ENCODE peak calls at places on chromosome 3, in seven cellular contexts. Y is IMR-90, D is mammary epithelial cell, H is H9, K is HCT116, B is neuronal stem cell, X is fibroblast of lung. N is an unnamed sample. For H3K4me1, the result is how much of the 10 kb centered on the place peaks cover.

GRCh38 chr3:31274406-31275024 is 258.2 kb upstream of the STT3B start:
- DNase-seq in Y (no peak), D (no peak), H (no peak), K (no peak), B (no peak), X (no peak), N (peak)

GRCh38 chr3:181725033-181725775 is 13.5 kb downstream of the SOX2 start:
- DNase-seq in Y (no peak), D (no peak), H (no peak), K (no peak), B (no peak), X (no peak), N (no peak)

GRCh38 chr3:25783661-25784512 is 644 bp upstream of the NGLY1 start:
- DNase-seq in Y (peak), D (peak), H (peak), K (no peak), B (peak), X (peak), N (peak)

GRCh38 chr3:115616461-115616860 is 6.8 kb upstream of the GAP43 start:
- DNase-seq in Y (no peak), D (no peak), H (no peak), K (no peak), B (no peak), X (no peak), N (no peak)

GRCh38 chr3:115660646-115661442 is 37.5 kb downstream of the GAP43 start:
- DNase-seq in Y (no peak), D (no peak), H (no peak), K (no peak), B (no peak), X (peak), N (no peak)

GRCh38 chr3:193980905-193981304 is 155.0 kb upstream of the HES1 start:
- DNase-seq in Y (no peak), D (no peak), H (no peak), K (no peak), B (no peak), X (no peak), N (no peak)

GRCh38 chr3:184234224-184234623 is 4.8 kb downstream of the VWA5B2 start:
- DNase-seq in Y (peak), D (peak), H (no peak), K (peak), B (no peak), X (peak), N (peak)

GRCh38 chr3:114660124-114660523 is 366.3 kb downstream of the TIGIT start:
- DNase-seq in Y (peak), D (no peak), H (no peak), K (no peak), B (no peak), X (peak), N (peak)

GRCh38 chr3:48684480-48685143 is 1.1 kb downstream of the NCKIPSD start:
- DNase-seq in Y (peak), D (no peak), H (no peak), K (no peak), B (no peak), X (peak), N (no peak)

GRCh38 chr3:66411436-66411835 is 89.4 kb downstream of the LRIG1 start:
- DNase-seq in Y (no peak), D (no peak), H (no peak), K (no peak), B (no peak), X (no peak), N (no peak)

GRCh38 chr3:98839846-98840245 is 61.6 kb downstream of the DCBLD2 start:
- DNase-seq in Y (peak), D (no peak), H (no peak), K (no peak), B (no peak), X (peak), N (peak)

GRCh38 chr3:16179261-16179660 is 4.8 kb downstream of the GALNT15 start:
- DNase-seq in Y (no peak), D (no peak), H (no peak), K (no peak), B (no peak), X (no peak), N (no peak)

GRCh38 chr3:62529230-62529629 is 155.9 kb upstream of the FEZF2 start:
- DNase-seq in Y (peak), D (peak), H (peak), K (no peak), B (peak), X (peak), N (peak)

GRCh38 chr3:82329300-82329699 is 567.9 kb upstream of the GBE1 start:
- DNase-seq in Y (no peak), D (peak), H (no peak), K (no peak), B (no peak), X (no peak), N (no peak)

GRCh38 chr3:152646004-152646403 is 188.9 kb upstream of the P2RY1 start:
- DNase-seq in Y (no peak), D (no peak), H (no peak), K (no peak), B (no peak), X (no peak), N (no peak)

DNA sequence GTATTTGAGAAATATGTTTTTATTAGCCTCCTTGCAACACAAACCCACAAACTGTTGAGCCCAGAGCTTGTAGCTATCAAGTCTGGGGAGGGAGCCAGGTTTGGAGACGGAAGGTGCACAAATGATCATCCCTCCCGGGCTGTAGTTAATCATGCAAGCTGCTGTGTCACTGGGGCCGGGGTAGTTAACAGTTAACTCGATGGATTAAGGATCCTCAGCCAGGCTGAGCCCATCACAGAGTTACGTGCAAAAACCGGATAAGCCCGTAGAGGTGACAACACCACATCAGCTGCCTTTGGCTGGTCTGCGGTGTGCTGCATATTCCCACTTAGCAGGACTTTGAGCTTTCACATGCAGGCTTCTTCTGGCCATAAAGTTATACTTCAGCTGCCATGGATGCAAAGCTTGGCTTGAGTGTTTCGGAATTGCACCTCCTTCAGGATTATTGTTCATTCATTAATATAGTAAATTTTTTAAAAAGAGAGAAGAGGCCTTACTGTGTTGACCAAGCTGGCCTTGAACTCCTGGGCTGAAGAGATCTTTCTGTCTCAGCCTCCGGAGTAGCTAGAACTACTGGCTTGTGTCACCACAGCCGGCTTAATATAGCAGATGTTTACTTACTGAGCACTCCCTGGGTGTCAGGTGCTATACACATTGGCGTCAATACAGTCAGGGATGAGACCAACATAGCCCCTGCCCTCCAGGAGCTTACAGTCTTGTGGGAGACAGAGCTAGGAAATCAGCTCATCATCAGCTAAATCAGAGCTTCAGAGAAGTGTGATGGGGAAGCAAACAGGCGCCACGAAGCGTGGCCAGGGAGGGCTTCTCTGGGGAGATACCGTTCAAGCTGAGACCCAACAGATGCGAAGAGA is 226.8 kb upstream of the BHLHE40 start:
- DNase-seq in Y (peak), D (peak), H (no peak), K (no peak), B (no peak), X (no peak), N (peak)
- H3K9ac ChIP-seq in Y (no peak), D (no peak), H (no peak), K (no peak), B (no peak), X (no peak), N (peak)

GRCh38 chr3:106206613-106207012 is 337.8 kb upstream of the CBLB start:
- DNase-seq in Y (no peak), D (no peak), H (no peak), K (no peak), B (no peak), X (no peak), N (no peak)

GRCh38 chr3:106208979-106209378 is 340.2 kb upstream of the CBLB start:
- DNase-seq in Y (peak), D (peak), H (no peak), K (no peak), B (no peak), X (peak), N (peak)

GRCh38 chr3:106204160-106204868 is 335.5 kb upstream of the CBLB start:
- DNase-seq in Y (peak), D (no peak), H (no peak), K (no peak), B (no peak), X (no peak), N (peak)

GRCh38 chr3:106208266-106208665 is 339.5 kb upstream of the CBLB start:
- DNase-seq in Y (no peak), D (no peak), H (no peak), K (no peak), B (no peak), X (peak), N (no peak)

DNA sequence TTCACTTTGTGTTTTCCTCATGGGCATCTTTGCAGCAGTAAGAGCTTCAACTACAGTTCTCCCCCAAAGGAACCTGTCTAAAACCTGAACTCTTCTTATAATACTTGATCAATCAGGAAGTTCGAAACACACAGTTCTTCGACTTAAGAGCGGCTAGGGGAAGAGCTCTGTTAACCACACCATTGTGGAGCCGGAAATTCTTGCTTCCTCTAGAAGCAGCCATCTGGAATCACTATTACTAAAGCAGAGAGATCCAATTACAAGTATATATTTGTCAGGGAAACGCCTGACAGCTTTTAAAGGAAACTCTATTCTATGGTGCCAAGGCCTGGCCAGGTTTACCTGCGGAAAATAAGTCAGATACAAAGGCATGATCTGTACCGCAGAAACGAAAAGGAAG is 337.4 kb upstream of the CBLB start:
- DNase-seq in Y (peak), D (no peak), H (no peak), K (no peak), B (no peak), X (peak), N (peak)
- H2AFZ ChIP-seq in Y (peak), D (no peak), H (no peak), K (no peak), B (peak), X (peak), N (peak)

GRCh38 chr3:112463250-112463649 is 36.0 kb downstream of the BTLA start:
- DNase-seq in Y (no peak), D (no peak), H (no peak), K (no peak), B (no peak), X (no peak), N (no peak)

GRCh38 chr3:112456147-112456546 is 43.1 kb downstream of the BTLA start:
- DNase-seq in Y (no peak), D (no peak), H (no peak), K (no peak), B (no peak), X (no peak), N (no peak)

GRCh38 chr3:112460519-112460918 is 38.8 kb downstream of the BTLA start:
- DNase-seq in Y (no peak), D (no peak), H (no peak), K (no peak), B (no peak), X (no peak), N (no peak)

GRCh38 chr3:112464264-112464663 is 35.0 kb downstream of the BTLA start:
- DNase-seq in Y (no peak), D (no peak), H (no peak), K (no peak), B (no peak), X (no peak), N (no peak)

GRCh38 chr3:112459750-112460149 is 39.5 kb downstream of the BTLA start:
- DNase-seq in Y (no peak), D (no peak), H (no peak), K (no peak), B (no peak), X (no peak), N (no peak)
- H3K4me1 ChIP-seq in Y (under half), D (under half), H (under half), K (under half), B (under half), X (under half), N (under half)

DNA sequence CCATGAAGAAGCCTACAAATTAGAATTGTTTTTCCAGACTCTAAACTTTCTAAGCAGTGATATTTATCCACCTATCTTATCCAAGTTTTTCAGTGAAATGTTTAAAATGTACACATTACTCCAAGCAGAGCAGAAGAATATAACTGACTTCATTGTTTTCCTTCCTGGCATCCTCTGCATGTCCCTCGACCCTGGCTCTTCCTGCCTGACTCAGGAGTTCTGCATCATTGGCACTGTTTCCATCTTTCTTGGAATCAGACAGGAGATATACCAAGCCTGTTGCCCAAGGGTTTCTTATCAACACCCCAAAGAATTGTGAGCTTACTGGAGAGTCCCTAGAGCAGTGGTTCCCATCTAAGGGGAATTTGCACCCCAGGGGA is 401.5 kb upstream of the PROK2 start:
- DNase-seq in Y (peak), D (peak), H (no peak), K (no peak), B (no peak), X (peak), N (peak)
- H3K9ac ChIP-seq in Y (no peak), D (no peak), H (no peak), K (no peak), B (no peak), X (no peak), N (peak)

DNA sequence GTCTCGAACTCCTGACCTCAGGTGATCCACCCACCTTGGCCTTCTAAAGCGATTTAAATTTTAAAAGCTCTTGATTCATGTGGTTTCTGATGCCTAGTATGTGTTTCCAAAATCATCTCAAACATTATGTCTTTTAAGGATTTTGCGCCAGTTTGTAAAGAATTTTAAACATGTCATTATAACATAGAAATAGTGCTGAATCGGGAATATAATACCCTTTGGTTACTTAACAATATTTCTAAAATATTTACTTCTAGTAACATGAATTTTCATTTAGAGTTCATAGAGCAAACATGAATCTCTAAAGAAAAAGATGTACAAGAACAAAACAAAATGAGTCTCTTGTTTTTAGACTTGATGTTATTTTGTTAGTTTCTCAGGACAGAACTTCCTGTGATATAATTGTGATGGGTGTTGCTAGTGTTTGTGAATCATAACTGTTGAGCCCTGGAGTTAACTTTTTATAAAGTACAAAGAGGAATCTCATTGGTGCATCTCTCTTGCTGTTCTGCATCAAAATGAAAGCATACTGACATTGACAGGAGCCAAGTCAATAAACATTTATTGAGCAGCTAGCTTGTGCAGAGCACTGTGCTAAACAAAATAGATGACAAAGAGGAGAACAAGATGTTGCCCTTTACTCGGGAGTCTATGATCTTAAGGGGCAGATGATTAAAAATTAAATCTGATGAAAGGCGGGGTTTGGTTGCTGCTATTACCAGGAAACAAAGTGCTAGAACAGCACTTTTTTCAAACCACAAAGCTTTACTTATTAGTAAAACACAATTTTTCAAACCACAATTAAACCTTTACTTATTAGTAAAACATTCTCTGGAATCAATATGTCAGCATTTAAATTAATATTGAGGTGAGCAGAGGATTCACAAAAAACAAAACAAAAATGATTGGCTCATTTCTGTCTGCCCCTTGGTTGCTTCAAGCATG is 73.4 kb downstream of the MME start:
- DNase-seq in Y (no peak), D (no peak), H (no peak), K (no peak), B (no peak), X (no peak), N (no peak)
- H2AFZ ChIP-seq in Y (no peak), D (no peak), H (no peak), K (no peak), B (no peak), X (no peak), N (no peak)

GRCh38 chr3:99945328-99945995 is 127.8 kb downstream of the CMSS1 start:
- DNase-seq in Y (peak), D (no peak), H (no peak), K (no peak), B (no peak), X (no peak), N (peak)

GRCh38 chr3:99950921-99951320 is 133.3 kb downstream of the CMSS1 start:
- DNase-seq in Y (no peak), D (no peak), H (no peak), K (no peak), B (no peak), X (no peak), N (no peak)

GRCh38 chr3:99947356-99947755 is 129.7 kb downstream of the CMSS1 start:
- DNase-seq in Y (no peak), D (no peak), H (no peak), K (no peak), B (no peak), X (no peak), N (no peak)

GRCh38 chr3:99949956-99950670 is 132.5 kb downstream of the CMSS1 start:
- DNase-seq in Y (no peak), D (no peak), H (no peak), K (no peak), B (no peak), X (no peak), N (no peak)

DNA sequence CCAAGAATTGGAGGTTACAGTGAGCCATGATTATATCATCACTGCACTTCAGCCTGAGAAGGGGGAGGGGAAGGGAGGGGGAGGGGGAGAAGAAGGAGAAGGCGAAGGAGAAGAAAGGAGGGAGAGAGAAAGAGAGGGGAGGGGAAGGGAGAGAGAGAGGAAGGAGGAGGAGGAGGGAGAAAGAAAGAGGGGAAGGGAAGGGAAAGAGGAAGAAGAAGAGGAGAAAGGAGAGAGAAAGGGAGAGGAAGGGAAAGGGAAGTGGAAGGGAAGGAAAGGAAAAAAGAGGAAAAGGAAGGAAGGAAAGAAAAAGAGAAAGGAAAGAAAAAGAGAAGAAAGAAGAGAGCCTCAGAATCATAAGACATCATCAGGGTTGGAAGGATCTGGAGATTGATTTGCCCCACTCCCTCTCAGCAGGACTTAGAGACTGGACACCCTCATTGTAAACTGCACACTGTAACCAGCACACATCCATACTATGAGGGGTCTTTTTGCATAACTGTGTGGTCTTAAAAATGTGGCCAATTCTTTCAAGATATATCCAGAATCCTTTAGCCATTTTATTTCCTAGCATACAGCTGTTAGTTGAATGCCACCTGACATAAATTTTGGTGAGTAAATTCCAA is 130.9 kb downstream of the CMSS1 start:
- DNase-seq in Y (no peak), D (no peak), H (no peak), K (no peak), B (no peak), X (no peak), N (no peak)
- H3K4me1 ChIP-seq in Y (under half), D (under half), H (under half), K (under half), B (under half), X (under half), N (under half)

GRCh38 chr3:45991341-45991740 is 4.3 kb downstream of the FYCO1 start:
- DNase-seq in Y (no peak), D (no peak), H (no peak), K (no peak), B (no peak), X (no peak), N (no peak)
- H3K9ac ChIP-seq in Y (no peak), D (no peak), H (no peak), K (no peak), B (no peak), X (no peak), N (no peak)

DNA sequence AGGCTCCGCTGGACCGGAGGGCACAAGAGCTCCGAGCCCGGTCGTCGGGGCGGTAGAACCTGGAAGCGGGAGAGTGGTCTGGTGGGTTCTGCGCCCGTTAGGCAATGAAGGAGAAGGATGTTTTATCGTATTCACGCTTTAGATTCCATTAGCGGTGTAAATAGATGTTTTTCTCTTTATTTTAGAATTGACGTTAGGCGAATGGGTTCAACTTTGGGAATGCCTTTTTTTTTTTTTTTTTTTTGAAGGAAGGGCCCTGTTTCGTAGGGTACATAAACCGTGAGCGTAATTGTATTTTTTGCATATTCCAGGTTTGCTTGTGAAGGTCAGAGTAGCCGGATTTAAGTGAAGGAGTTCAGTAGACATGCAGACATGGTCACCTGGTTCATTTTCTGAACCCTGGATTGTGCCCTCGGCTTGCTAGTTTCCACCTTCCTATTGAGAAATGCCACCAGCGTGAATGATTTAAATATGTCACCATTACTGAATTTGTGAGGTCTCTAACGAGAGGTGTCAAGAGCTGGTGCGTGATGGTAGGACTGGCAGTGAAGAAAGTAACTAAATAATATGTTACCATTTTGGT is 808 bp downstream of the RBM6 start:
- DNase-seq in Y (no peak), D (no peak), H (no peak), K (no peak), B (no peak), X (no peak), N (no peak)
- H2AFZ ChIP-seq in Y (peak), D (peak), H (no peak), K (no peak), B (peak), X (peak), N (peak)

N was measured in astrocyte.